ENCODE peak calls at places on chromosomes 3 and 15, in six cellular contexts. L is tibial artery, V is iPS-NIHi11, H is ecto neural progenitor cell, U is H54, C is upper lobe of right lung. Y is an unnamed sample.

GRCh38 chr3:12180218-12180617 is 21.5 kb upstream of the TIMP4 start:
- DNase-seq in V (peak), L (peak), H (no peak), U (peak), C (peak), Y (no peak)

GRCh38 chr3:149625795-149626194 is 32.0 kb downstream of the WWTR1 start:
- DNase-seq in V (no peak), C (no peak), U (peak), H (no peak), L (no peak), Y (no peak)

GRCh38 chr3:119352235-119352634 is 58.1 kb downstream of the ARHGAP31 start:
- DNase-seq in L (no peak), V (no peak), C (no peak), U (no peak), H (no peak), Y (no peak)

GRCh38 chr3:54706783-54707182 is 221.1 kb downstream of the LRTM1 start:
- DNase-seq in H (no peak), V (no peak), U (no peak), C (no peak), L (no peak), Y (no peak)

GRCh38 chr3:12100784-12101183 is 57.9 kb downstream of the TIMP4 start:
- DNase-seq in V (no peak), L (no peak), U (no peak), H (no peak), C (no peak), Y (no peak)

GRCh38 chr3:36258381-36258780 is 121.9 kb upstream of the STAC start:
- DNase-seq in U (no peak), L (no peak), V (no peak), C (no peak), H (no peak), Y (no peak)

GRCh38 chr3:61081554-61081953 is 169.7 kb downstream of the FHIT start:
- DNase-seq in L (no peak), H (no peak), V (no peak), U (no peak), C (no peak), Y (no peak)

GRCh38 chr15:62560943-62561571 is 396.0 kb upstream of the C2CD4B start:
- DNase-seq in U (no peak), C (no peak), H (no peak), L (no peak), V (no peak), Y (no peak)

GRCh38 chr15:79436037-79436780 is 4.1 kb downstream of the MINAR1 start:
- DNase-seq in V (no peak), U (no peak), L (no peak), C (no peak), H (peak), Y (no peak)

GRCh38 chr3:143306419-143306818 is 186.8 kb downstream of the CHST2 start:
- DNase-seq in L (no peak), V (no peak), C (no peak), H (no peak), U (no peak), Y (no peak)

GRCh38 chr15:41160639-41161315 is 44.7 kb upstream of the INO80 start:
- DNase-seq in H (no peak), C (peak), L (no peak), U (no peak), V (no peak), Y (no peak)

GRCh38 chr3:47601310-47601709 is 22.6 kb upstream of the CSPG5 start:
- DNase-seq in L (no peak), C (no peak), V (no peak), U (no peak), H (no peak), Y (no peak)

GRCh38 chr3:85007195-85008094 is 48.7 kb downstream of the CADM2 start:
- DNase-seq in V (no peak), U (no peak), C (no peak), H (no peak), L (no peak), Y (no peak)

GRCh38 chr15:89206908-89207331 is 14.5 kb downstream of the RLBP1 start:
- DNase-seq in H (peak), C (peak), L (peak), V (peak), U (peak), Y (no peak)

GRCh38 chr3:72375237-72376154 is 472.7 kb downstream of the SHQ1 start:
- DNase-seq in H (no peak), C (no peak), U (no peak), V (no peak), L (no peak), Y (no peak)

GRCh38 chr15:29089731-29090616 is 179.6 kb downstream of the NSMCE3 start:
- DNase-seq in U (no peak), H (no peak), C (no peak), V (no peak), L (no peak), Y (no peak)

GRCh38 chr3:48013288-48013980 is 2.8 kb downstream of the MAP4 start:
- DNase-seq in V (peak), U (peak), C (no peak), H (no peak), L (no peak), Y (no peak)

GRCh38 chr15:37586976-37587375 is 347.5 kb upstream of the TMCO5A start:
- DNase-seq in H (no peak), C (no peak), U (no peak), V (no peak), L (no peak), Y (no peak)

GRCh38 chr3:68631810-68632545 is 300.4 kb downstream of the TAFA4 start:
- DNase-seq in H (peak), U (no peak), L (no peak), C (no peak), V (peak), Y (no peak)

GRCh38 chr15:65195542-65196026 is 10.4 kb upstream of the CLPX start:
- DNase-seq in C (no peak), H (no peak), V (peak), L (no peak), U (no peak), Y (no peak)

GRCh38 chr3:71160800-71161546 is 422.6 kb downstream of the FOXP1 start:
- DNase-seq in H (no peak), L (no peak), C (no peak), U (no peak), V (no peak), Y (no peak)

GRCh38 chr15:71282086-71282485 is 166.8 kb downstream of the THSD4 start:
- DNase-seq in U (no peak), H (no peak), C (no peak), L (no peak), V (no peak), Y (no peak)

GRCh38 chr3:172707967-172708366 is 2.9 kb downstream of the NCEH1 start:
- DNase-seq in H (no peak), U (no peak), L (no peak), C (no peak), V (no peak), Y (no peak)

GRCh38 chr3:197882580-197882979 is 67.4 kb upstream of the RPL35A start:
- DNase-seq in C (no peak), U (no peak), L (no peak), V (no peak), H (no peak), Y (no peak)

GRCh38 chr3:4754180-4755086 is 224.8 kb upstream of the BHLHE40 start:
- DNase-seq in H (no peak), L (no peak), C (no peak), V (no peak), U (no peak), Y (no peak)

GRCh38 chr3:197950661-197951029 is 655 bp downstream of the RPL35A start:
- DNase-seq in U (no peak), H (no peak), V (no peak), C (no peak), L (no peak), Y (no peak)

GRCh38 chr3:144028798-144029411 is 57.3 kb downstream of the DIPK2A start:
- DNase-seq in H (no peak), L (no peak), C (no peak), U (no peak), V (no peak), Y (no peak)

GRCh38 chr15:78195735-78196201 is 38.6 kb downstream of the ACSBG1 start:
- DNase-seq in H (no peak), U (no peak), V (peak), C (peak), L (no peak), Y (no peak)

GRCh38 chr3:112568642-112569041 is 6.8 kb downstream of the SLC35A5 start:
- DNase-seq in U (peak), H (no peak), L (no peak), V (no peak), C (no peak), Y (no peak)

GRCh38 chr3:34012102-34012461 is 213.7 kb downstream of the PDCD6IP start:
- DNase-seq in H (no peak), L (no peak), V (no peak), C (no peak), U (peak), Y (no peak)

GRCh38 chr3:2024037-2024436 is 74.6 kb upstream of the CNTN4 start:
- DNase-seq in V (no peak), L (no peak), U (no peak), H (no peak), C (no peak), Y (no peak)

GRCh38 chr3:148957586-148957985 is 33.8 kb upstream of the GYG1 start:
- DNase-seq in V (peak), C (no peak), U (no peak), L (no peak), H (no peak), Y (no peak)

GRCh38 chr3:143001034-143001368 is 369 bp upstream of the U2SURP start:
- DNase-seq in H (no peak), V (no peak), L (no peak), U (no peak), C (no peak), Y (no peak)

GRCh38 chr15:51936119-51936478 is 35.5 kb downstream of the LEO1 start:
- DNase-seq in C (no peak), U (no peak), L (no peak), H (no peak), V (peak), Y (no peak)

GRCh38 chr15:96264351-96264798 is 66.1 kb upstream of the NR2F2 start:
- DNase-seq in U (no peak), V (no peak), C (no peak), L (no peak), H (no peak), Y (no peak)

GRCh38 chr3:7309707-7310106 is 448.8 kb downstream of the GRM7 start:
- DNase-seq in H (no peak), V (no peak), L (peak), U (no peak), C (no peak), Y (no peak)

GRCh38 chr15:25829075-25829474 is 34.1 kb downstream of the ATP10A start:
- DNase-seq in U (no peak), C (no peak), L (no peak), V (no peak), H (no peak), Y (no peak)

GRCh38 chr15:66952756-66953522 is 112.5 kb upstream of the SMAD3 start:
- DNase-seq in V (no peak), H (no peak), C (no peak), U (no peak), L (no peak), Y (no peak)

GRCh38 chr3:2908693-2909351 is 201.4 kb downstream of the IL5RA start:
- DNase-seq in U (no peak), V (no peak), H (no peak), L (no peak), C (no peak), Y (no peak)